ENCODE peak calls at places on chromosome 3, in six cellular contexts. G is fibroblast of the conjunctiva; M is fibroblast of lung; Y is GM23248; C is testis; Z is CD8-positive, alpha-beta T cell. U is an unnamed sample.

GRCh38 chr3:107241217-107241616 is 136.0 kb upstream of the CCDC54 start:
- DNase-seq in Y (peak), Z (no peak), C (peak), M (peak), G (no peak), U (peak)

GRCh38 chr3:52238193-52238760 is 681 bp downstream of the TWF2 start:
- DNase-seq in Z (no peak), C (peak), Y (peak), G (no peak), M (no peak), U (no peak)

GRCh38 chr3:166788936-166789335 is 591.2 kb downstream of the ZBBX start:
- DNase-seq in Y (no peak), C (no peak), G (no peak), M (no peak), Z (no peak), U (no peak)

GRCh38 chr3:52006820-52007133 is 11.1 kb upstream of the RPL29 start:
- DNase-seq in G (no peak), C (no peak), Y (no peak), Z (no peak), M (no peak), U (no peak)

GRCh38 chr3:52119056-52119455 is 35.2 kb downstream of the POC1A start:
- DNase-seq in C (peak), Z (no peak), G (no peak), Y (no peak), M (peak), U (no peak)

GRCh38 chr3:195438371-195438770 is 4.4 kb downstream of the ACAP2 start:
- DNase-seq in Z (no peak), M (no peak), G (no peak), C (no peak), Y (no peak), U (no peak)

GRCh38 chr3:181723568-181724431 is 12.1 kb downstream of the SOX2 start:
- DNase-seq in C (no peak), Y (no peak), G (no peak), Z (no peak), M (no peak), U (no peak)

GRCh38 chr3:123552095-123552714 is 32.6 kb downstream of the HACD2 start:
- DNase-seq in C (no peak), M (peak), G (no peak), Z (no peak), Y (peak), U (peak)

GRCh38 chr3:152621967-152622812 is 212.7 kb upstream of the P2RY1 start:
- DNase-seq in C (no peak), Y (no peak), G (no peak), Z (no peak), M (no peak), U (peak)

GRCh38 chr3:182947892-182948291 is 32.4 kb downstream of the DCUN1D1 start:
- DNase-seq in Z (no peak), C (no peak), M (no peak), G (no peak), Y (no peak), U (no peak)

GRCh38 chr3:111769965-111770364 is 89.1 kb upstream of the PHLDB2 start:
- DNase-seq in Y (peak), C (no peak), M (no peak), Z (no peak), G (no peak), U (no peak)

GRCh38 chr3:146184616-146185015 is 23.6 kb upstream of the PLOD2 start:
- DNase-seq in Y (peak), Z (no peak), G (no peak), M (peak), C (no peak), U (no peak)

GRCh38 chr3:56811545-56812202 is 9.9 kb upstream of the ARHGEF3 start:
- DNase-seq in Z (no peak), M (no peak), Y (no peak), C (no peak), G (no peak), U (no peak)

GRCh38 chr3:31114929-31115283 is 220.4 kb upstream of the GADL1 start:
- DNase-seq in C (no peak), Y (peak), Z (no peak), G (no peak), M (no peak), U (no peak)

GRCh38 chr3:179957264-179957845 is 79.4 kb downstream of the PEX5L start:
- DNase-seq in Y (no peak), C (no peak), G (no peak), M (no peak), Z (no peak), U (no peak)